ENCODE peak calls at places on chromosomes 6 and 20, in four cellular contexts. C is HepG2, S is Panc1, Z is K562. A is an unnamed sample.

GRCh38 chr20:63736893-63737689 is 627 bp downstream of the LIME1 start:
- DNase-seq in C (no peak), S (no peak), Z (peak; percentile 10), A (no peak)

GRCh38 chr6:56235245-56235644 is 12.1 kb downstream of the COL21A1 start:
- DNase-seq in C (no peak), S (no peak), Z (no peak), A (no peak)

GRCh38 chr6:3706547-3707467 is 44.7 kb downstream of the PXDC1 start:
- DNase-seq in C (no peak), S (no peak), Z (no peak), A (no peak)

GRCh38 chr6:31620586-31621319 is at the start of gene PRRC2A:
- DNase-seq in C (no peak), S (no peak), Z (peak; percentile 98), A (peak; percentile 47)

GRCh38 chr6:71478834-71479541 is 190.4 kb downstream of the OGFRL1 start:
- DNase-seq in C (no peak), S (peak; percentile 92), Z (no peak), A (no peak)

GRCh38 chr6:12958052-12958706 is 241.6 kb downstream of the PHACTR1 start:
- DNase-seq in C (no peak), S (no peak), Z (no peak), A (no peak)

GRCh38 chr6:32226434-32226833 is 2.6 kb upstream of the NOTCH4 start:
- DNase-seq in C (no peak), S (no peak), Z (no peak), A (no peak)

GRCh38 chr6:73739097-73739496 is 43.1 kb downstream of the CD109 start:
- DNase-seq in C (peak; percentile 66), S (no peak), Z (peak; percentile 45), A (peak; percentile 52)

GRCh38 chr20:44810061-44810390 is 320 bp downstream of the RIMS4 start:
- DNase-seq in C (no peak), S (no peak), Z (no peak), A (no peak)

GRCh38 chr6:98323605-98324004 is 510.8 kb upstream of the POU3F2 start:
- DNase-seq in C (no peak), S (no peak), Z (no peak), A (no peak)

GRCh38 chr6:29589423-29590048 is 4.6 kb downstream of the OR2H2 start:
- DNase-seq in C (peak; percentile 40), S (peak; percentile 67), Z (peak; percentile 74), A (peak; percentile 33)

GRCh38 chr20:18692453-18692852 is 104.6 kb downstream of the DTD1 start:
- DNase-seq in C (no peak), S (no peak), Z (no peak), A (no peak)

GRCh38 chr6:119978274-119978889 is 628.8 kb upstream of the MAN1A1 start:
- DNase-seq in C (peak; percentile 15), S (no peak), Z (no peak), A (no peak)

GRCh38 chr6:30886897-30887255 is 2.6 kb downstream of the DDR1 start:
- DNase-seq in C (no peak), S (no peak), Z (peak; percentile 11), A (no peak)

GRCh38 chr6:99868074-99868702 is 125.8 kb downstream of the MCHR2 start:
- DNase-seq in C (peak; percentile 47), S (peak; percentile 33), Z (peak; percentile 47), A (peak; percentile 51)

GRCh38 chr6:46016063-46016608 is 476 bp upstream of the CLIC5 start:
- DNase-seq in C (no peak), S (no peak), Z (no peak), A (no peak)

GRCh38 chr6:131819507-131820228 is 11.8 kb downstream of the ENPP1 start:
- DNase-seq in C (peak; percentile 25), S (no peak), Z (no peak), A (no peak)

GRCh38 chr6:31203345-31203979 is 33.0 kb upstream of the POU5F1 start:
- DNase-seq in C (peak; percentile 75), S (peak; percentile 76), Z (no peak), A (peak; percentile 74)

GRCh38 chr6:7673063-7673536 is 52.8 kb upstream of the BMP6 start:
- DNase-seq in C (no peak), S (no peak), Z (peak; percentile 64), A (peak; percentile 50)

GRCh38 chr20:19750907-19751636 is 7.0 kb upstream of the RIN2 start:
- DNase-seq in C (no peak), S (no peak), Z (no peak), A (no peak)
- TF ChIP-seq TCF7L2 in C (no peak), S (no peak), Z (no peak), A (no peak)

GRCh38 chr20:57801581-57801980 is 91.8 kb upstream of the PMEPA1 start:
- DNase-seq in C (no peak), S (no peak), Z (no peak), A (no peak)
- TF ChIP-seq TCF7L2 in C (no peak), S (no peak), Z (no peak), A (no peak)

GRCh38 chr20:17326096-17326495 is 99.3 kb downstream of the PCSK2 start:
- DNase-seq in C (no peak), S (no peak), Z (no peak), A (no peak)

GRCh38 chr20:17327185-17327780 is 100.4 kb downstream of the PCSK2 start:
- DNase-seq in C (no peak), S (no peak), Z (no peak), A (no peak)
- TF ChIP-seq TCF7L2 in C (no peak), S (no peak), Z (no peak), A (no peak)

GRCh38 chr6:33860006-33860405 is 56.2 kb upstream of the MLN start:
- DNase-seq in C (no peak), S (no peak), Z (no peak), A (no peak)

GRCh38 chr6:33862536-33862935 is 58.7 kb upstream of the MLN start:
- DNase-seq in C (no peak), S (no peak), Z (no peak), A (no peak)

GRCh38 chr6:33858804-33859203 is 55.0 kb upstream of the MLN start:
- DNase-seq in C (no peak), S (no peak), Z (no peak), A (no peak)

GRCh38 chr6:33861722-33862121 is 57.9 kb upstream of the MLN start:
- DNase-seq in C (no peak), S (no peak), Z (no peak), A (no peak)

DNA sequence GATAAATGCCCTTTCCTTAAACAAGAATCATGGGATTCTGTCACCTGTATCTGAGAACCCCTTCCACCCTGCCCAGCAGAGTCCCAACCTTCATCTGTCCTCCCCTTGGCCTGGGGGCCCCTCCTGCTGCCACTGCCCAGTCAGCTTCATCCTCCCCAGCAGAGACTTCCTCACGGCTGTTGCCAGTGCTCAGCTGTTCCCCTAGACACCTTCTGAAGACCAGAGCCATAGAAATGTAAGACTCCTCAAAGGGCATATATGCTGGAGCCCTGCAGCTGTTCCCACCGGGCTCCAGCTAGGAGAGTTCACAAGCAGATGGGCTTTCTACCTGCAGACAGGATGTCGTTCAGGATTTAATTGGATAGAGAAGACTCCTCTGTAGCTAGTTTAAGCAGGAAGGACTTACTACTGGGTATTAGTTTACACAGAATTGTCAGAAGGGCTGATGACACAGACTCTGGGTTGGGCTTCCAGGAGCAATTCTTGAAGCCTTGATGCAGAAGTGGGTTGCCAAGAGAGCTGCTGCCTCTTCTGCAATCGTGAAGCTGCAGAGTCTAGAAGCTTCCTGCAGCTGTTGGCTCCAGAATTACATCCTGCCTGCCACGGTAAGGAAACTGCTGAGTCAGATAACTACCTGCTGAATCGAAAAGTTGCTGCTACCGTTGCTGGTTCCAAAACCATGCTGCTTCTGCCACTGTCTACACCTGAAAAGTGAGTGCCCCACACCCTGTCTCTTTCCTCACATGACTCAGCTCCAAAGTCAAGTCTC is 57.1 kb upstream of the MLN start:
- DNase-seq in C (no peak), S (no peak), Z (no peak), A (no peak)
- TF ChIP-seq TCF7L2 in C (no peak), S (no peak), Z (no peak), A (no peak)